ENCODE peak calls at places on chromosomes 11 and 22, in six cellular contexts. One of them, this sample, is unnamed.

GRCh38 chr11:91041626-91042025 is 818.8 kb upstream of the CHORDC1 start:
- ATAC-seq in heart right ventricle: no peak
- ATAC-seq in PC-3: no peak
- ATAC-seq in heart left ventricle: no peak
- ATAC-seq in activated naive CD8-positive, alpha-beta T cell treated with anti-CD3 and anti-CD28 coated beads, Interleukin-2, amount 50 U/mL, for 24 hours: no peak
- ATAC-seq in stimulated activated naive CD8-positive, alpha-beta T cell treated with anti-CD3 and anti-CD28 coated beads, Interleukin-15, Interleukin-2, amounts not matched to agents 100 U/mL and 50 U/mL, for 24 hours: no peak
- ATAC-seq in this sample: no peak

GRCh38 chr22:32760815-32761214 is 40.7 kb upstream of the TIMP3 start:
- ATAC-seq in heart right ventricle: peak; percentile 85
- ATAC-seq in PC-3: no peak
- ATAC-seq in heart left ventricle: peak; percentile 67
- ATAC-seq in activated naive CD8-positive, alpha-beta T cell treated with anti-CD3 and anti-CD28 coated beads, Interleukin-2, amount 50 U/mL, for 24 hours: no peak
- ATAC-seq in stimulated activated naive CD8-positive, alpha-beta T cell treated with anti-CD3 and anti-CD28 coated beads, Interleukin-15, Interleukin-2, amounts not matched to agents 100 U/mL and 50 U/mL, for 24 hours: no peak
- ATAC-seq in this sample: no peak

GRCh38 chr11:61730222-61730994 is 22.0 kb upstream of the MYRF start:
- ATAC-seq in heart right ventricle: no peak
- ATAC-seq in activated naive CD8-positive, alpha-beta T cell treated with anti-CD3 and anti-CD28 coated beads, Interleukin-2, amount 50 U/mL, for 24 hours: no peak
- ATAC-seq in stimulated activated naive CD8-positive, alpha-beta T cell treated with anti-CD3 and anti-CD28 coated beads, Interleukin-15, Interleukin-2, amounts not matched to agents 100 U/mL and 50 U/mL, for 24 hours: no peak
- ATAC-seq in PC-3: peak; percentile 65
- ATAC-seq in heart left ventricle: no peak
- ATAC-seq in this sample: no peak

GRCh38 chr11:41879186-41879738 is 419.8 kb upstream of the LRRC4C start:
- ATAC-seq in heart right ventricle: no peak
- ATAC-seq in stimulated activated naive CD8-positive, alpha-beta T cell treated with anti-CD3 and anti-CD28 coated beads, Interleukin-15, Interleukin-2, amounts not matched to agents 100 U/mL and 50 U/mL, for 24 hours: no peak
- ATAC-seq in heart left ventricle: no peak
- ATAC-seq in PC-3: no peak
- ATAC-seq in activated naive CD8-positive, alpha-beta T cell treated with anti-CD3 and anti-CD28 coated beads, Interleukin-2, amount 50 U/mL, for 24 hours: no peak
- ATAC-seq in this sample: no peak

GRCh38 chr11:27722117-27722844 is 22.0 kb upstream of the BDNF start:
- ATAC-seq in heart left ventricle: no peak
- ATAC-seq in stimulated activated naive CD8-positive, alpha-beta T cell treated with anti-CD3 and anti-CD28 coated beads, Interleukin-15, Interleukin-2, amounts not matched to agents 100 U/mL and 50 U/mL, for 24 hours: peak; percentile 68
- ATAC-seq in activated naive CD8-positive, alpha-beta T cell treated with anti-CD3 and anti-CD28 coated beads, Interleukin-2, amount 50 U/mL, for 24 hours: peak; percentile 65
- ATAC-seq in PC-3: no peak
- ATAC-seq in heart right ventricle: peak; percentile 44
- ATAC-seq in this sample: no peak

GRCh38 chr11:64844330-64845124 is at the start of gene CDC42BPG:
- ATAC-seq in activated naive CD8-positive, alpha-beta T cell treated with anti-CD3 and anti-CD28 coated beads, Interleukin-2, amount 50 U/mL, for 24 hours: peak; percentile 60
- ATAC-seq in stimulated activated naive CD8-positive, alpha-beta T cell treated with anti-CD3 and anti-CD28 coated beads, Interleukin-15, Interleukin-2, amounts not matched to agents 100 U/mL and 50 U/mL, for 24 hours: peak; percentile 58
- ATAC-seq in heart left ventricle: peak; percentile 63
- ATAC-seq in PC-3: peak; percentile 48
- ATAC-seq in heart right ventricle: peak; percentile 48
- ATAC-seq in this sample: peak; percentile 68

GRCh38 chr11:72446929-72447753 is 12.8 kb upstream of the CLPB start:
- ATAC-seq in heart left ventricle: peak; percentile 55
- ATAC-seq in stimulated activated naive CD8-positive, alpha-beta T cell treated with anti-CD3 and anti-CD28 coated beads, Interleukin-15, Interleukin-2, amounts not matched to agents 100 U/mL and 50 U/mL, for 24 hours: peak; percentile 49
- ATAC-seq in PC-3: peak; percentile 76
- ATAC-seq in activated naive CD8-positive, alpha-beta T cell treated with anti-CD3 and anti-CD28 coated beads, Interleukin-2, amount 50 U/mL, for 24 hours: no peak
- ATAC-seq in heart right ventricle: peak; percentile 55
- ATAC-seq in this sample: no peak

GRCh38 chr11:5922749-5923426 is 19.2 kb upstream of the OR56A3 start:
- ATAC-seq in stimulated activated naive CD8-positive, alpha-beta T cell treated with anti-CD3 and anti-CD28 coated beads, Interleukin-15, Interleukin-2, amounts not matched to agents 100 U/mL and 50 U/mL, for 24 hours: peak; percentile 79
- ATAC-seq in PC-3: no peak
- ATAC-seq in activated naive CD8-positive, alpha-beta T cell treated with anti-CD3 and anti-CD28 coated beads, Interleukin-2, amount 50 U/mL, for 24 hours: peak; percentile 82
- ATAC-seq in heart left ventricle: no peak
- ATAC-seq in heart right ventricle: no peak
- ATAC-seq in this sample: peak; percentile 96

GRCh38 chr22:36162127-36163034 is 1.8 kb upstream of the APOL3 start:
- ATAC-seq in stimulated activated naive CD8-positive, alpha-beta T cell treated with anti-CD3 and anti-CD28 coated beads, Interleukin-15, Interleukin-2, amounts not matched to agents 100 U/mL and 50 U/mL, for 24 hours: peak; percentile 66
- ATAC-seq in activated naive CD8-positive, alpha-beta T cell treated with anti-CD3 and anti-CD28 coated beads, Interleukin-2, amount 50 U/mL, for 24 hours: peak; percentile 67
- ATAC-seq in PC-3: no peak
- ATAC-seq in heart left ventricle: no peak
- ATAC-seq in heart right ventricle: no peak
- ATAC-seq in this sample: peak; percentile 59

This sample was measured in activated T-helper 17 cell treated with anti-CD3 and anti-CD28 coated beads, Interleukin-2, amount 50 U/mL, for 72 hours.